ENCODE peak calls at places on chromosomes 7 and 10, in five cellular contexts. W is amniotic epithelial cell; P is fibroblast of pulmonary artery; X is stimulated activated CD8-positive, alpha-beta memory T cell treated with anti-CD3 and anti-CD28 coated beads, Interleukin-15, amount 100 ng/mL, for 24 hours; F is LoVo. M is an unnamed sample.

GRCh38 chr7:80707318-80707717 is 68.9 kb downstream of the CD36 start:
- DNase-seq in F (no peak), W (no peak), P (no peak), X (no peak), M (no peak)

GRCh38 chr10:9733764-9734163 is 1283.9 kb upstream of the CELF2 start:
- DNase-seq in W (no peak), X (no peak), F (no peak), P (no peak), M (no peak)

GRCh38 chr7:132656846-132657776 is 80.8 kb upstream of the PLXNA4 start:
- DNase-seq in P (peak), F (no peak), W (no peak), X (no peak), M (no peak)

GRCh38 chr10:108254089-108254488 is 1089.6 kb upstream of the SORCS1 start:
- DNase-seq in F (no peak), W (no peak), X (no peak), P (no peak), M (no peak)

GRCh38 chr7:101235050-101235449 is 2.6 kb downstream of the CLDN15 start:
- DNase-seq in W (peak), F (no peak), X (no peak), P (no peak), M (peak)

GRCh38 chr10:17643339-17643754 is 604 bp upstream of the STAM start:
- DNase-seq in F (peak), W (no peak), P (peak), X (no peak), M (peak)

GRCh38 chr7:21636694-21637093 is 93.9 kb downstream of the DNAH11 start:
- DNase-seq in F (no peak), X (no peak), P (no peak), W (no peak), M (no peak)

GRCh38 chr10:121880842-121881423 is 46.9 kb downstream of the ATE1 start:
- DNase-seq in F (no peak), W (peak), P (peak), X (no peak), M (peak)

GRCh38 chr10:92590623-92591549 is 2.0 kb upstream of the KIF11 start:
- DNase-seq in F (peak), P (peak), W (peak), X (no peak), M (peak)

M was measured in HepG2.